ENCODE peak calls at places on chromosome 15, in ten cellular contexts. K is psoas muscle; N is adrenal gland; D is CD8-positive, alpha-beta T cell; C is PC-9; W is fibroblast of lung; U is ascending aorta; T is cardiac muscle cell; I is body of pancreas; E is H9. V is an unnamed sample.
A peak's percentile ranks its signal among the peaks of the same experiment; 100 is the strongest.

GRCh38 chr15:41024141-41024540 is 70.9 kb downstream of the CHAC1 start:
- DNase-seq in K (no peak), E (no peak), N (no peak), T (peak; percentile 73), C (no peak), W (peak; percentile 83), I (no peak), D (no peak), U (no peak), V (no peak)

GRCh38 chr15:68106656-68107055 is 52.5 kb downstream of the PIAS1 start:
- DNase-seq in K (no peak), C (no peak), W (peak; percentile 76), U (no peak), E (no peak), D (no peak), I (no peak), N (no peak), T (peak; percentile 14), V (no peak)

GRCh38 chr15:50109086-50109987 is 9.7 kb downstream of the ATP8B4 start:
- DNase-seq in E (no peak), C (no peak), W (peak; percentile 64), I (no peak), T (peak; percentile 21), N (no peak), K (no peak), U (no peak), D (no peak), V (no peak)

GRCh38 chr15:38168472-38169057 is 84.1 kb upstream of the SPRED1 start:
- DNase-seq in K (no peak), W (no peak), E (no peak), C (no peak), D (no peak), N (no peak), U (no peak), I (no peak), T (no peak), V (no peak)

GRCh38 chr15:66386204-66387123 is at the start of gene MAP2K1:
- DNase-seq in I (peak; percentile 98), K (peak; percentile 99), U (peak; percentile 93), W (peak; percentile 94), E (peak; percentile 97), T (peak; percentile 98), N (peak; percentile 98), C (peak; percentile 98), D (peak; percentile 99), V (peak; percentile 99)

GRCh38 chr15:74196175-74196574 is 6.4 kb downstream of the STRA6 start:
- DNase-seq in N (peak; percentile 88), K (no peak), E (no peak), I (peak; percentile 44), U (no peak), C (peak; percentile 96), W (peak; percentile 99), T (peak; percentile 98), D (no peak), V (peak; percentile 25)

GRCh38 chr15:82919231-82919886 is 33.2 kb downstream of the HOMER2 start:
- DNase-seq in I (peak; percentile 96), K (peak; percentile 50), D (no peak), W (no peak), T (no peak), E (no peak), N (peak; percentile 94), C (peak; percentile 33), U (no peak), V (peak; percentile 27)

GRCh38 chr15:71333839-71334238 is 218.6 kb downstream of the THSD4 start:
- DNase-seq in N (no peak), D (no peak), T (peak; percentile 71), C (no peak), K (no peak), I (no peak), E (no peak), W (peak; percentile 78), U (no peak), V (no peak)

GRCh38 chr15:74535388-74536084 is 5.5 kb upstream of the ARID3B start:
- DNase-seq in T (no peak), U (no peak), E (no peak), N (no peak), W (no peak), K (no peak), D (no peak), C (no peak), I (no peak), V (no peak)

GRCh38 chr15:94240486-94240885 is 9.1 kb downstream of the MCTP2 start:
- DNase-seq in N (no peak), T (no peak), C (no peak), K (no peak), D (no peak), W (no peak), U (no peak), E (no peak), I (no peak), V (no peak)
- H3K4me1 ChIP-seq in N (no peaks in the 10 kb centered on the region), T (no peaks in the 10 kb centered on the region), C (no peaks in the 10 kb centered on the region), K (no peaks in the 10 kb centered on the region), D (no peaks in the 10 kb centered on the region), W (no peaks in the 10 kb centered on the region), U (no peaks in the 10 kb centered on the region), E (no peaks in the 10 kb centered on the region), I (peaks cover 24% of the 10 kb centered on the region), V (peaks cover 26% of the 10 kb centered on the region)

GRCh38 chr15:43286074-43286473 is 19.3 kb upstream of the TGM5 start:
- DNase-seq in K (no peak), N (no peak), T (no peak), U (no peak), I (no peak), E (no peak), D (no peak), W (no peak), C (no peak), V (no peak)

GRCh38 chr15:43281926-43282602 is 15.3 kb upstream of the TGM5 start:
- DNase-seq in E (no peak), U (no peak), K (no peak), T (no peak), I (no peak), C (no peak), D (no peak), N (no peak), W (no peak), V (no peak)

GRCh38 chr15:43285609-43286037 is 18.9 kb upstream of the TGM5 start:
- DNase-seq in W (peak; percentile 42), N (peak; percentile 34), I (peak; percentile 72), T (peak; percentile 73), E (no peak), K (no peak), C (peak; percentile 46), U (no peak), D (peak; percentile 15), V (peak; percentile 40)

GRCh38 chr15:43292375-43293078 is 25.8 kb upstream of the TGM5 start:
- DNase-seq in C (no peak), W (peak; percentile 65), I (no peak), K (no peak), D (no peak), U (no peak), E (no peak), T (no peak), N (no peak), V (no peak)

GRCh38 chr15:43287254-43287653 is 20.5 kb upstream of the TGM5 start:
- DNase-seq in E (no peak), T (no peak), C (no peak), N (no peak), D (no peak), W (no peak), I (no peak), U (no peak), K (no peak), V (no peak)
- H3K27ac ChIP-seq in E (no peak overlapping the region), T (no peak overlapping the region), C (no peak overlapping the region), N (no peak overlapping the region), D (no peak overlapping the region), W (no peak overlapping the region), I (no peak overlapping the region), U (no peak overlapping the region), K (no peak overlapping the region), V (no peak overlapping the region)

GRCh38 chr15:39859609-39860008 is 60.5 kb downstream of the GPR176 start:
- DNase-seq in U (no peak), W (no peak), D (no peak), T (no peak), K (no peak), N (no peak), I (no peak), E (no peak), C (no peak), V (no peak)
- TF ChIP-seq CTCF in U (no peak), W (no peak), D (no peak), T (no peak), K (no peak), N (no peak), I (no peak), E (no peak), C (no peak), V (no peak)

GRCh38 chr15:89812847-89813320 is 1.8 kb downstream of the ANPEP start:
- DNase-seq in K (no peak), D (no peak), U (no peak), W (no peak), T (no peak), I (no peak), C (no peak), E (no peak), N (no peak), V (no peak)

GRCh38 chr15:89813381-89814111 is 1.1 kb downstream of the ANPEP start:
- DNase-seq in C (no peak), K (no peak), I (no peak), T (no peak), W (no peak), N (no peak), E (no peak), U (no peak), D (no peak), V (no peak)

GRCh38 chr15:89812126-89812846 is 2.4 kb downstream of the ANPEP start:
- DNase-seq in E (no peak), C (peak; percentile 74), N (peak; percentile 62), T (peak; percentile 44), D (no peak), U (peak; percentile 28), W (no peak), I (peak; percentile 85), K (peak; percentile 66), V (no peak)

GRCh38 chr15:89815769-89816168 is 1.1 kb upstream of the ANPEP start:
- DNase-seq in U (no peak), N (no peak), W (no peak), C (no peak), T (no peak), K (no peak), I (no peak), E (no peak), D (no peak), V (no peak)

GRCh38 chr15:89814112-89814742 is 425 bp downstream of the ANPEP start:
- DNase-seq in D (no peak), U (no peak), T (peak; percentile 24), K (no peak), N (no peak), W (no peak), E (peak; percentile 29), I (no peak), C (no peak), V (peak; percentile 32)
- H3K4me1 ChIP-seq in D (no peaks in the 10 kb centered on the region), U (peaks cover 2% of the 10 kb centered on the region), T (no peaks in the 10 kb centered on the region), K (no peaks in the 10 kb centered on the region), N (peaks cover 20% of the 10 kb centered on the region), W (peaks cover 14% of the 10 kb centered on the region), E (no peaks in the 10 kb centered on the region), I (peaks cover 36% of the 10 kb centered on the region), C (peaks cover 46% of the 10 kb centered on the region), V (no peaks in the 10 kb centered on the region)

DNA sequence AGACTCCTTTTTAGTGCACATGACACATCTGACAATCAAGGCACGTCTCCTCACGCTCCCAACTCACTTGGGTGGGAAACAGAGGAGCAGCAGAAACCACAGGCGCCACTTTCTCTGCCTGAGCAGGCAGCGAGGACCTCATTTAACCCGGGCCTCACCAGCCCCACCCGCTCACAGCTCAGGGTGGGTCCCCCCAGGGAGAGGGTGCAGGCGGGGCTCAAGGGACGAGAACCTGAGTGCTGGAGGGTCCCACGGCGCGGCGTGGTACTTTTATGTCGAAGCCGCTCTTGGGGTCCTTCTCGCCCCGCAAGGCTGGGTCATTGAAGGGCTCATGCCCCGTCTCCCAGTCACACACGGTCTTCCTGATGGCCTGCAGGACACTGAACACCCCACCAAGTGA is 62.6 kb downstream of the CYFIP1 start:
- DNase-seq in T (no peak), W (no peak), N (no peak), U (no peak), E (no peak), I (no peak), K (no peak), C (no peak), D (no peak), V (no peak)
- H3K27ac ChIP-seq in T (no peak overlapping the region), W (no peak overlapping the region), N (no peak overlapping the region), U (no peak overlapping the region), E (no peak overlapping the region), I (no peak overlapping the region), K (no peak overlapping the region), C (no peak overlapping the region), D (no peak overlapping the region), V (no peak overlapping the region)